ENCODE peak calls at places on chromosomes 12 and 14, in five cellular contexts. E is PC-9; D is CD8-positive, alpha-beta T cell; H is endothelial cell of umbilical vein; L is heart left ventricle. Z is an unnamed sample.

GRCh38 chr14:22979748-22980392 is 2.5 kb downstream of the AJUBA start:
- DNase-seq in H (no peak), E (no peak), L (no peak), D (no peak), Z (no peak)

GRCh38 chr14:34072401-34072800 is 121.5 kb upstream of the EGLN3 start:
- DNase-seq in H (no peak), L (no peak), D (no peak), E (no peak), Z (no peak)

GRCh38 chr12:108831309-108831991 is 25.9 kb downstream of the SSH1 start:
- DNase-seq in D (no peak), E (no peak), L (no peak), H (no peak), Z (peak)

GRCh38 chr14:96092936-96093335 is 53.8 kb downstream of the C14orf132 start:
- DNase-seq in D (no peak), E (peak), L (no peak), H (no peak), Z (no peak)

GRCh38 chr14:56963381-56963780 is 153.1 kb upstream of the OTX2 start:
- DNase-seq in E (no peak), D (no peak), H (no peak), L (no peak), Z (no peak)

GRCh38 chr12:49201595-49202295 is 12.9 kb upstream of the TUBA1A start:
- DNase-seq in E (peak), D (no peak), L (peak), H (peak), Z (no peak)

GRCh38 chr12:111413442-111414086 is 7.8 kb downstream of the SH2B3 start:
- DNase-seq in D (no peak), E (no peak), L (peak), H (peak), Z (peak)

GRCh38 chr14:101464984-101465794 is 96.1 kb upstream of the DIO3 start:
- DNase-seq in L (no peak), D (no peak), E (no peak), H (no peak), Z (no peak)

GRCh38 chr14:96592591-96593388 is 90.6 kb downstream of the PAPOLA start:
- DNase-seq in D (peak), E (no peak), L (peak), H (peak), Z (peak)

GRCh38 chr12:80320121-80320678 is 123.8 kb upstream of the PTPRQ start:
- DNase-seq in E (no peak), H (no peak), L (no peak), D (no peak), Z (no peak)

GRCh38 chr14:39374846-39375245 is 57.4 kb downstream of the FBXO33 start:
- DNase-seq in E (no peak), H (peak), D (no peak), L (no peak), Z (no peak)

GRCh38 chr12:115885040-115885439 is 392.5 kb downstream of the MED13L start:
- DNase-seq in D (no peak), E (peak), L (no peak), H (no peak), Z (no peak)

GRCh38 chr14:56199095-56199975 is 81.1 kb downstream of the PELI2 start:
- DNase-seq in H (peak), L (peak), D (no peak), E (no peak), Z (no peak)

GRCh38 chr12:132171293-132171967 is 27.2 kb downstream of the NOC4L start:
- DNase-seq in L (no peak), E (no peak), D (no peak), H (no peak), Z (no peak)

GRCh38 chr12:41932470-41932991 is 212.1 kb downstream of the GXYLT1 start:
- DNase-seq in E (no peak), L (peak), D (peak), H (peak), Z (peak)

GRCh38 chr14:73208846-73209245 is 28.5 kb upstream of the PAPLN start:
- DNase-seq in E (no peak), H (no peak), L (no peak), D (no peak), Z (no peak)

GRCh38 chr12:15701721-15702156 is 87.4 kb downstream of the EPS8 start:
- DNase-seq in L (no peak), D (no peak), E (peak), H (peak), Z (no peak)

GRCh38 chr12:50764116-50764860 is 387 bp downstream of the ATF1 start:
- DNase-seq in E (no peak), L (no peak), H (peak), D (peak), Z (peak)

GRCh38 chr12:3365416-3366385 is 125.3 kb upstream of the PRMT8 start:
- DNase-seq in D (no peak), H (no peak), E (no peak), L (peak), Z (peak)

GRCh38 chr14:54299393-54300363 is 97.1 kb upstream of the CDKN3 start:
- DNase-seq in L (peak), H (peak), D (no peak), E (no peak), Z (no peak)

GRCh38 chr12:50322196-50322595 is 38.9 kb upstream of the LIMA1 start:
- DNase-seq in H (no peak), E (no peak), L (no peak), D (no peak), Z (no peak)

GRCh38 chr12:121092034-121092433 is 40.6 kb upstream of the P2RX7 start:
- DNase-seq in H (no peak), E (no peak), D (no peak), L (no peak), Z (no peak)

GRCh38 chr14:75479770-75480600 is 42.3 kb upstream of the BATF start:
- DNase-seq in H (no peak), L (no peak), E (no peak), D (no peak), Z (no peak)

GRCh38 chr14:103801459-103801858 is 45.9 kb downstream of the PPP1R13B start:
- DNase-seq in E (no peak), D (no peak), H (no peak), L (no peak), Z (no peak)

GRCh38 chr14:22847661-22848341 is 11.4 kb downstream of the MMP14 start:
- DNase-seq in L (no peak), E (no peak), H (no peak), D (no peak), Z (peak)

GRCh38 chr14:99169776-99170356 is 102.1 kb downstream of the BCL11B start:
- DNase-seq in D (no peak), L (no peak), H (no peak), E (no peak), Z (no peak)

GRCh38 chr14:49549446-49549845 is 36.7 kb downstream of the RPS29 start:
- DNase-seq in E (no peak), H (no peak), L (no peak), D (no peak), Z (no peak)

GRCh38 chr14:95774265-95775160 is 60.6 kb upstream of the TCL1A start:
- DNase-seq in E (no peak), D (peak), L (peak), H (peak), Z (no peak)

GRCh38 chr12:10212623-10213131 is at the start of gene GABARAPL1:
- DNase-seq in L (peak), D (peak), H (no peak), E (peak), Z (peak)

GRCh38 chr12:3034067-3034750 is 43.0 kb upstream of the TSPAN9 start:
- DNase-seq in D (peak), H (peak), E (no peak), L (peak), Z (no peak)

GRCh38 chr12:64186789-64187188 is 35.3 kb downstream of the KICS2 start:
- DNase-seq in E (no peak), L (no peak), D (no peak), H (peak), Z (no peak)

GRCh38 chr14:34003691-34004090 is 52.8 kb upstream of the EGLN3 start:
- DNase-seq in D (no peak), E (no peak), L (peak), H (no peak), Z (no peak)

GRCh38 chr12:131948166-131948712 is 1.5 kb upstream of the EP400 start:
- DNase-seq in L (no peak), D (no peak), E (no peak), H (no peak), Z (no peak)

GRCh38 chr14:90275820-90276219 is 19.5 kb downstream of the PSMC1 start:
- DNase-seq in D (no peak), L (no peak), H (peak), E (no peak), Z (no peak)

GRCh38 chr14:51855234-51855633 is 5.2 kb upstream of the GNG2 start:
- DNase-seq in L (no peak), E (no peak), D (no peak), H (no peak), Z (no peak)

GRCh38 chr12:510071-510825 is 50.5 kb downstream of the B4GALNT3 start:
- DNase-seq in L (no peak), E (peak), D (no peak), H (peak), Z (peak)
- H3K4me3 ChIP-seq in L (no peak), E (no peak), D (no peak), H (no peak), Z (no peak)

DNA sequence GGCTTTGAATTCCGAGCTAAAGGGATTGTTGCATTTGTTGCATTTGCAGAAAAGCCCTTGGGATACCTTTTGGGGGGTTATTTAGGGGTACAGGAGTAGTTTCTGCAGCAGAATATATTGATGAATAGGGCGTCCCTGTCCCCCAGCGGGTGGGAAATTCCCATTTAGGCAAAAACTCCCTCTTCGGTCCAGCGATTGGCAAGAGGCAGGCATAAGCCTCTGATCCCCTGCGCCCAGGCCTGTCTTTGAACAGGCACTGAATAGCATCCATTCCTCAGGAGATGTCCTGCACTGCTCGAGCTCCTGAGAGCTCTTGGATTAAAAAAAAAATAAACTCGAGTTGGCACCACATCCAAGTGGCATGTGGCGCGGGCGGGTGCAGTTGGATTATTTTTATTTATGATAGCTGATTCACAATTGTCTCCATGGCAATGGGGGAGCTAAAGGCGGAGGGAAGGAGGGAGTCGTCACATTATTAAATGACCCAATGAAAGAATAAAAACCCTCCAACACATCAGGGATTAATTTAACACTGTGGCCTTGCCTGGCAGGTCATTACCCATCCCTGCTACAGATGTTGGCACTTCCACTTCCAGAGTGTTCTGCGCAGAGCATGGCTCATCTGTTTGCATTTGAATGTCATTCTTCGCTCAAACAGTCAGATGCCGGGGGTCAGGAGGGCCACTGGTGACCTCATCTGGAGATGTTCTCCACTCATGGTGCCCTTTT is 207.2 kb downstream of the AACS start:
- DNase-seq in E (no peak), H (no peak), L (no peak), D (no peak), Z (no peak)
- H3K27ac ChIP-seq in E (no peak), H (no peak), L (no peak), D (no peak), Z (no peak)

DNA sequence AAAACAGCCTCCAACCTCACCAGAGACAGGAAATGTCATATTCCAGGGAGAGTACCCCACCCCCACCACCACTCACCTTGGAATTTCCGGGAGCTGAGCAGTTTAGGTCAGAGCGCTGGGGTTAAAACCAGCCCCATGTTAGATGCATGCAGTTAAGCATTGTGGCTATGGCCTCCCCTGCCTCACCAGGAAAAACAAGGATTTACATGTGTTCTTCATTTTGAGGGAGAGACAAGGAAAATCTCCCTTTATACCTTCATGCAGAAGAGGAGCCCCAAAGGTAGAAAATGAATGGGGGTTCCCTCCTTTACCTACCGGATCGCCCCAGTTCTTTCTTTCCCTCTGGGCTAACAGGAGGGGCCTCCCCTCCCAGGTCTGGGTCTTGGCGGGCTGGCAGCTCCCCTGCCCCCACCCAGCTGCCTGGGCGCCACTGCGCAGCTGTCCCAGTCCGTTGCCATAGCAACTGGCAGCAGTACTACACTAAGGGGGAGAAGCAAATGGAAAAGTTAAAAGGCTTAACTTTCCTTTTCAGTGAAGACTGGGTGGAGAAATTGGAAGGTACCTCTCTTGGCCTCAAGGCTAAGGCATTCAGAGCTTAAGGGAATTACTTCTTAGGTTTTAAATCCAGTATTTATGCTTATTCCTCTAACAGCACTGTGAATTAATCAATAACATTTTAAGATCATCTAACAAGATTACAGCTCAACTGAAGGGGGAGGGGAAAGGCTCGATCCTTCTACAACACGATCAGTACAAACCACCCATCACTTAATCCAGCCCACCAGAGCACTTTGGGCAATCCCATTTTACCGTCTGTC is 20.5 kb downstream of the CBX5 start:
- DNase-seq in D (peak), E (no peak), H (peak), L (peak), Z (peak)
- H3K4me3 ChIP-seq in D (peak), E (no peak), H (peak), L (peak), Z (peak)

DNA sequence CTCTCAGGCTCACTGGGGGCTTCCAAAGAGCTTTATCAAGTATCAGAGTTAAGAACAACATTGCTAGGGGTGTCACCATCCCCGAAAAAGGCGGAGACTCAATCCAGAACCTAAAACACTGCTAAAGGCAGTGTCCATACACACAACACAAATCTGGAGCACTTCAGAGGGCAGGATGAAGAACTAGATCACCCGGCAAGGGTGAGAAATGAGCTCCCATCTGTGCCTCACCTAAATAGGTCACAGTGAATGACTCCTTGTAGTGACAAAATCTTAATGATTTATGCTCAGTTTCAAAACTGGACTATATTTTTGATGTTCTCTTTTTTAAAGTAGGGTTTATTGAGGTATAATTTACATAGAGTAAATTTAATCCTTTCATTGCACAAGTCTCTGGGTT is 25.6 kb downstream of the NIN start:
- DNase-seq in E (no peak), H (no peak), D (no peak), L (no peak), Z (no peak)
- H3K27ac ChIP-seq in E (no peak), H (peak), D (no peak), L (no peak), Z (no peak)

DNA sequence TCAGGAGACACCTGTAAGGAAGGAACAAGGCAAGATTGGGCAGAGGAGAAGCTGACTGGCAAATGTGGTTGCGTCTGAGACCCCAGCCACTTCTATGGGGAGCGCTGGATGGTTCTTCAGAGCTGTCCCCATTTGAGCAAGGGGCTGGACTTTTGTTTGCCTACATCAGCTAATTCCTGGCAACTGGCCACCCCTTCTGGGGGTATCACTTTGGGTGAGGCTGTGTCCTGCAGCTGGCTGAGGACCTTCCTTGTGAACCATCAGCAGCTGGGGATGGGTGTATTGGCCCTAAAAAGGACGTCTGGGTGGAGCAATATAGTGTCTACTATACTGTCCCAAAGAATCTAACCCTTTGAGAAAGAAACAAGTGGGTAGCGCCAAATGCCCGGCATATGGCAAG is 23.6 kb downstream of the PPFIBP1 start:
- DNase-seq in E (no peak), D (no peak), H (no peak), L (no peak), Z (no peak)
- H3K4me3 ChIP-seq in E (no peak), D (no peak), H (no peak), L (no peak), Z (no peak)

GRCh38 chr14:60240139-60240856 is 8.7 kb upstream of the PPM1A start:
- DNase-seq in L (no peak), D (no peak), H (no peak), E (no peak), Z (no peak)

GRCh38 chr14:60238955-60239354 is 10.1 kb upstream of the PPM1A start:
- DNase-seq in H (no peak), E (no peak), D (no peak), L (no peak), Z (no peak)

GRCh38 chr14:60245316-60246177 is 3.5 kb upstream of the PPM1A start:
- DNase-seq in H (no peak), D (no peak), L (no peak), E (no peak), Z (no peak)

GRCh38 chr14:60241091-60241490 is 7.9 kb upstream of the PPM1A start:
- DNase-seq in D (no peak), E (no peak), L (no peak), H (no peak), Z (no peak)

DNA sequence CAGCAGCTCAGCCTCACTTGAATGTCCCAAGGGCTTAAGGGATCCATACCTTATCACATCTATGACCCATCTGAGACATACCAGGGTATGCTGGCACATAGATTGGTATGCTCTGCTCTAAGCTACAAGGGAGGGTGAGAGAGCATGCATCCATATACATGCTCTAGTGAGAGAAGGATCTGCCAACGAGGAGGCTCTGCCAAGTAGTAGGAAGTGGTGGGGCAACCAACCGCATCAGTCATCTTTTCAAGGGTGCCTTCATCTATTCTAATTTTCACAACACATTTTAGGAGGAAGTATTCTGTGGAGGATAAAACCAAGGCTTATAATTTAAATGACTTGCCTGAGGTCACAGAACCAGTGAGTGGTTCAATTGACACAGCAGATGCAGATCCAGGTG is 6.6 kb upstream of the PPM1A start:
- DNase-seq in H (no peak), L (no peak), D (no peak), E (no peak), Z (no peak)
- H3K27ac ChIP-seq in H (no peak), L (no peak), D (no peak), E (no peak), Z (no peak)

GRCh38 chr14:63167044-63167443 is 37.2 kb upstream of the RHOJ start:
- DNase-seq in E (no peak), L (no peak), H (no peak), D (no peak), Z (no peak)
- H3K4me3 ChIP-seq in E (no peak), L (no peak), H (no peak), D (no peak), Z (no peak)

GRCh38 chr12:52521581-52522266 is 1.5 kb upstream of the KRT5 start:
- DNase-seq in E (peak), H (no peak), L (no peak), D (no peak), Z (no peak)
- H3K27ac ChIP-seq in E (peak), H (no peak), L (no peak), D (no peak), Z (no peak)

GRCh38 chr12:129672110-129672509 is 231.7 kb downstream of the TMEM132D start:
- DNase-seq in H (no peak), L (no peak), E (no peak), D (no peak), Z (no peak)
- H3K4me3 ChIP-seq in H (no peak), L (no peak), E (no peak), D (no peak), Z (no peak)

GRCh38 chr12:123129651-123130050 is 21.2 kb downstream of the PITPNM2 start:
- DNase-seq in D (no peak), L (no peak), H (no peak), E (no peak), Z (no peak)
- H3K27ac ChIP-seq in D (no peak), L (no peak), H (no peak), E (no peak), Z (no peak)

Z was measured in lower lobe of right lung.